ENCODE peak calls at places on chromosomes 5 and 9, in seven cellular contexts. Y is WERI-Rb-1; A is A549; H is activated CD8-positive, alpha-beta T cell treated with anti-CD3 and anti-CD28 coated beads for 36 hours; E is psoas muscle; B is GM10248; Z is BJ. N is an unnamed sample.

GRCh38 chr9:7967851-7968250 is 168.3 kb upstream of the DMAC1 start:
- DNase-seq in Y (no peak), A (no peak), H (no peak), E (no peak), B (no peak), Z (no peak), N (no peak)

GRCh38 chr5:164013077-164013670 is 507.8 kb downstream of the MAT2B start:
- DNase-seq in Y (peak; percentile 64), A (peak; percentile 11), H (peak; percentile 57), E (peak; percentile 8), B (peak; percentile 24), Z (no peak), N (peak; percentile 47)

GRCh38 chr9:90642570-90643539 is at the start of gene DIRAS2:
- DNase-seq in Y (peak; percentile 84), A (peak; percentile 29), H (peak; percentile 35), E (peak; percentile 24), B (peak; percentile 25), Z (no peak), N (peak; percentile 31)

GRCh38 chr5:97979740-97980139 is 793.7 kb upstream of the RGMB start:
- DNase-seq in Y (no peak), A (no peak), H (no peak), E (peak; percentile 10), B (no peak), Z (no peak), N (no peak)

GRCh38 chr5:178304761-178305645 is 72.4 kb upstream of the PHYKPL start:
- DNase-seq in Y (no peak), A (no peak), H (no peak), E (no peak), B (no peak), Z (peak; percentile 55), N (no peak)

GRCh38 chr9:35035851-35036701 is 36.3 kb downstream of the VCP start:
- DNase-seq in Y (no peak), A (no peak), H (peak; percentile 64), E (peak; percentile 51), B (peak; percentile 33), Z (no peak), N (peak; percentile 28)

GRCh38 chr5:65327582-65327981 is 154.1 kb downstream of the ADAMTS6 start:
- DNase-seq in Y (no peak), A (no peak), H (no peak), E (no peak), B (no peak), Z (no peak), N (no peak)

GRCh38 chr9:106613250-106613737 is 249.7 kb upstream of the ZNF462 start:
- DNase-seq in Y (no peak), A (no peak), H (no peak), E (no peak), B (no peak), Z (no peak), N (no peak)

GRCh38 chr5:68304421-68305052 is 89.0 kb downstream of the PIK3R1 start:
- DNase-seq in Y (no peak), A (no peak), H (no peak), E (no peak), B (no peak), Z (no peak), N (no peak)

GRCh38 chr5:172834570-172835245 is 657 bp downstream of the ERGIC1 start:
- DNase-seq in Y (no peak), A (no peak), H (peak; percentile 31), E (no peak), B (peak; percentile 45), Z (no peak), N (peak; percentile 57)

GRCh38 chr5:33997331-33997983 is 10.4 kb downstream of the AMACR start:
- DNase-seq in Y (peak; percentile 21), A (peak; percentile 47), H (peak; percentile 39), E (peak; percentile 63), B (peak; percentile 33), Z (peak; percentile 73), N (peak; percentile 52)

GRCh38 chr5:400282-401215 is 42.4 kb upstream of the EXOC3 start:
- DNase-seq in Y (no peak), A (no peak), H (no peak), E (no peak), B (peak; percentile 21), Z (peak; percentile 99), N (peak; percentile 18)

GRCh38 chr5:161400583-161400982 is 145.9 kb downstream of the GABRB2 start:
- DNase-seq in Y (no peak), A (no peak), H (no peak), E (no peak), B (no peak), Z (no peak), N (no peak)

GRCh38 chr5:180802325-180803180 is at the start of gene MGAT1:
- DNase-seq in Y (no peak), A (peak; percentile 79), H (peak; percentile 85), E (peak; percentile 92), B (peak; percentile 95), Z (no peak), N (peak; percentile 99)

GRCh38 chr5:180806351-180807011 is 3.9 kb upstream of the MGAT1 start:
- DNase-seq in Y (no peak), A (no peak), H (peak; percentile 16), E (no peak), B (no peak), Z (no peak), N (no peak)

GRCh38 chr5:180801596-180802324 is 846 bp downstream of the MGAT1 start:
- DNase-seq in Y (no peak), A (no peak), H (no peak), E (no peak), B (no peak), Z (no peak), N (no peak)

GRCh38 chr5:180804129-180804601 is 1.6 kb upstream of the MGAT1 start:
- DNase-seq in Y (no peak), A (no peak), H (peak; percentile 55), E (no peak), B (no peak), Z (no peak), N (no peak)

DNA sequence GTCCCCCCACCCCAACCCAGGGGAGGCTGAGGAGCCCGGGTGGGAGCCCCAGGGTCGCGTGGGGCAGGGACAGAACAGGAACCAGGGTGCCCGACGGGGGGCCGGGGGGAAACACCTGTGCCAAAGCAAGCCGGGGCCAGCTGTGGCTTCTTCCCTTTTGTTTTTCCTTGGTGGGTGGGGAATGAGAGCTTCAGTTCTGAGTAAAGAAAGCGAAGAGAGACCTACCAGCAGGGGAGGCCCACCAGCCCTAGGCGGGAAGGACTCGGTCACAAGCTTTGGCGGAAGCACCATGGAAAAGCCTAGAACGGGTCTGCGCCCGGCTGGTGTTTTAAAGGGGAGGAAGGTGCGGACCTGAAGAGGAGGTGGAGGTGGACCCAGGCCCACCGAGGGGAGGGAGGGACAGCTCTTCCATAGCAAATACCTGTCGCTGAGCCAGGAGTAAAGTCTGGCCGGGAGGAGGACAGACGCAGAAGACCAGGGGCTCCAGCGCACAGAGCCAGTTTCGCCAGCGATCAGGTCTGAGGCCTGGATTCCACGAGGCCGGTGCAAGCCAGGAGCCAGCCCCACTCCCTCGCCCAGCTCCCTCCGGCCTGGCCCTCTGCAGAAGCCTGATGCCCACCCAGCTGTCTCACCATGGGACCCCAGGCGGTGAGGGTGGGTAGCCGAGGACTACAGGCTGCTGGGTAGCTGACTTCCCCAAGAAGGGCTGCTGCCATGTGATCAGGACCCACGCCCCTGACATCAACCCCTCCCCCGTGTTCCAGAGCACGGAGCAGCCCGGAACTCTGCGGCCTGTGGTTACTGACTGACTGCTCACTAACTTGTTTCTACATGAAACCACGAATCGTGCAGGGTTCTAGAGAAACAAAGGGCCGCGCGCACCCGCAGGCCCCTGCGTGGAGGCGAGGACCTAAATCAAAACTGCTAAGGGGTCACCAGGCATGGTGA is 849 bp upstream of the MGAT1 start:
- DNase-seq in Y (no peak), A (no peak), H (peak; percentile 97), E (peak; percentile 72), B (peak; percentile 88), Z (no peak), N (peak; percentile 91)
- TF ChIP-seq CTCF in Y (no peak), A (no peak), H (no peak), E (no peak), B (no peak), Z (no peak), N (no peak)

DNA sequence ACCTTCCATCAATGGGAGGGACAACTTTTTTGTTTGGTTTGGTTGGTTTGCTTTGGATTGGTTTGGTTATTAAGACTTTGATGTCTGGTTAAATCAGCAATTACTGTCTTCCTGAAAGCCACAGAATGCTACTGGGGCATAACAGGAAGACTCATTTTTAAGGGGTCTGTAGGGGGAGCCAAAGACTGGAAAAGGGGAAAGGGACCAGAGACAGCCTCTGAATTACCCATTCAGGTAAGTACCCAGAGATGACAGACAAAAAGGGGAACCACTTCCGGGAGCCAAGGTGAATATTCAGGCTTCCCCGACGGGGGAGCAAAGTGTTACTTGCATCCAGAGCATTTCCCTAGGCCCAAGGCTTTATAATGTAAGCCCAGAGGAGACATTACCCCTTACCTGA is 4.6 kb upstream of the FEM1C start:
- DNase-seq in Y (peak; percentile 16), A (no peak), H (peak; percentile 32), E (no peak), B (peak; percentile 58), Z (no peak), N (peak; percentile 58)
- TF ChIP-seq CTCF in Y (peak; percentile 21), A (peak; percentile 26), H (no peak), E (no peak), B (peak; percentile 42), Z (peak; percentile 26), N (no peak)

DNA sequence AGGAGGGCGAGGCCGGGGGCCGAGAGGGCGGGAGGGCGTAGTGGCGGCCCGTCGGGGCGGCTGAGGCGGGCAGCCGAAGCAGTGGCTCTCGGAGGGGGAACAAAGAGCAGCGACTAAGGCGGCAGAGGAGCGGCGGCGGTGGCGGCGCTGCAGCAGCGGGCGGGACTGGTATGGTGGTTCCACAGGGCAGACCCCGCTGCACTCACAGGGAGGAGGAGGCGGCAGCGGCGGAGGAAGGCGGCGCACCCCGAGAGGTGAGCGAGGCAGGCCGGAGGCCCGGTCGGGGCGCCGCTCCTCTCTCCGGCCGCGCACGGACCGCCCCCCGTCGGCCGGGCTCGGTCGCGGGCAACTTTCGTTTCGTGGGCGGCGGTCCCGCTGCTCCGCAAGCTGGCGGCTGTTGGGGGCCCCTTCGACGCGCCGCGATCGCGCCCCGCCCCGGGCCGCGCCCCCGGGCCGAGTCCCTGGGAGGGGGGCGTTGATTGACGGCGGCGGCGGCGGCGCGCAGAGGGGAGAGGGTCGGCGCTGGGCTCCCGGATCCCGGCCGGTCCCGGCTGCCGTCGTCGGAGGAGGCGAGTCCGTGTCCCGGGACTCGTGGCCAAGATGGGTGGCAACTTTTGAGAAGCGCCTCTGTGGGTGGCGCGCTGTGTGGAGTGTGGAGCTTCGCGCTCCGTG is 467 bp downstream of the CNOT6 start:
- DNase-seq in Y (peak; percentile 10), A (peak; percentile 40), H (peak; percentile 45), E (peak; percentile 45), B (peak; percentile 67), Z (no peak), N (peak; percentile 79)
- TF ChIP-seq CTCF in Y (no peak), A (no peak), H (no peak), E (no peak), B (no peak), Z (no peak), N (no peak)

GRCh38 chr9:116350213-116350612 is 196.6 kb downstream of the PAPPA start:
- DNase-seq in Y (no peak), A (no peak), H (no peak), E (no peak), B (no peak), Z (no peak), N (no peak)

GRCh38 chr9:116352958-116353357 is 199.4 kb downstream of the PAPPA start:
- DNase-seq in Y (no peak), A (no peak), H (no peak), E (no peak), B (no peak), Z (no peak), N (no peak)

GRCh38 chr9:116345817-116346216 is 192.2 kb downstream of the PAPPA start:
- DNase-seq in Y (no peak), A (no peak), H (no peak), E (no peak), B (no peak), Z (no peak), N (no peak)

GRCh38 chr9:116345393-116345792 is 191.8 kb downstream of the PAPPA start:
- DNase-seq in Y (no peak), A (no peak), H (no peak), E (no peak), B (no peak), Z (no peak), N (no peak)

GRCh38 chr9:116349684-116350083 is 196.1 kb downstream of the PAPPA start:
- DNase-seq in Y (no peak), A (no peak), H (no peak), E (no peak), B (no peak), Z (no peak), N (no peak)
- TF ChIP-seq CTCF in Y (no peak), A (no peak), H (no peak), E (no peak), B (no peak), Z (no peak), N (no peak)

N was measured in GM20000.